ENCODE peak calls at places on chromosomes 11 and 22, in seven cellular contexts. P is osteoblast; T is WTC11; H is posterior vena cava; N is NCI-H524; X is activated naive CD8-positive, alpha-beta T cell treated with anti-CD3 and anti-CD28 coated beads, Interleukin-2, amount 10 ng/mL, durations not matched to agents 7 days and 5 days; I is HEK293T. G is an unnamed sample.

GRCh38 chr11:119447664-119448242 is 24.8 kb upstream of the THY1 start:
- DNase-seq in I (no peak), T (no peak), X (no peak), P (no peak), N (no peak), H (no peak), G (no peak)

GRCh38 chr22:46229701-46230100 is 20.4 kb downstream of the CDPF1 start:
- DNase-seq in T (no peak), I (no peak), X (no peak), N (no peak), P (no peak), H (no peak), G (no peak)

GRCh38 chr11:84476581-84476980 is 1150.6 kb downstream of the DLG2 start:
- DNase-seq in H (no peak), X (no peak), I (no peak), P (no peak), N (no peak), T (no peak), G (no peak)

GRCh38 chr11:71304491-71304890 is 52.1 kb upstream of the SHANK2 start:
- DNase-seq in T (no peak), N (no peak), H (peak), X (no peak), I (no peak), P (no peak), G (no peak)

GRCh38 chr11:64864473-64865285 is 13.7 kb downstream of the EHD1 start:
- DNase-seq in X (peak), T (no peak), P (peak), H (peak), N (no peak), I (no peak), G (no peak)

GRCh38 chr22:49825436-49825835 is 2.2 kb downstream of the BRD1 start:
- DNase-seq in P (peak), X (no peak), I (no peak), H (no peak), N (no peak), T (no peak), G (no peak)

GRCh38 chr11:106400949-106401545 is 323.6 kb downstream of the AASDHPPT start:
- DNase-seq in P (no peak), H (no peak), X (no peak), N (no peak), I (no peak), T (no peak), G (no peak)

GRCh38 chr11:134513585-134514120 is 101.6 kb upstream of the B3GAT1 start:
- DNase-seq in H (no peak), N (no peak), I (no peak), P (no peak), X (peak), T (no peak), G (no peak)

GRCh38 chr22:17890245-17890671 is 116.0 kb upstream of the BID start:
- DNase-seq in H (no peak), N (no peak), I (no peak), X (no peak), P (no peak), T (no peak), G (no peak)

GRCh38 chr22:20889025-20889704 is 28.0 kb upstream of the CRKL start:
- DNase-seq in T (no peak), I (no peak), N (no peak), P (no peak), X (no peak), H (no peak), G (no peak)

GRCh38 chr22:23772315-23773246 is at the start of gene MMP11:
- DNase-seq in X (peak), H (peak), P (peak), I (peak), T (peak), N (peak), G (no peak)

GRCh38 chr22:30730351-30730750 is 35.7 kb downstream of the OSBP2 start:
- DNase-seq in P (no peak), X (no peak), T (no peak), H (no peak), N (no peak), I (no peak), G (no peak)

GRCh38 chr11:106295974-106296373 is 218.5 kb downstream of the AASDHPPT start:
- DNase-seq in X (no peak), T (no peak), I (no peak), P (no peak), H (no peak), N (no peak), G (no peak)

GRCh38 chr11:73649206-73649605 is 2.8 kb downstream of the PLEKHB1 start:
- DNase-seq in I (no peak), T (no peak), X (no peak), H (no peak), N (no peak), P (no peak), G (no peak)

GRCh38 chr11:68215087-68215445 is 2.0 kb upstream of the KMT5B start:
- DNase-seq in T (no peak), H (no peak), I (no peak), X (no peak), P (no peak), N (no peak), G (no peak)

GRCh38 chr11:60125962-60126585 is 37.6 kb downstream of the MS4A2 start:
- DNase-seq in N (peak), T (no peak), X (no peak), I (no peak), H (no peak), P (no peak), G (no peak)

G was measured in CD14-positive monocyte.